ENCODE peak calls at places on chromosome 16, in five cellular contexts. Q is progenitor cell of endocrine pancreas, F is brain microvascular endothelial cell, P is right atrium auricular region, B is fibroblast of pulmonary artery. J is an unnamed sample.

GRCh38 chr16:87320510-87321227 is 3.5 kb upstream of the C16orf95 start:
- DNase-seq in Q (no peak), F (no peak), P (no peak), B (no peak), J (no peak)

GRCh38 chr16:80117731-80118130 is 423.1 kb upstream of the DYNLRB2 start:
- DNase-seq in Q (no peak), F (no peak), P (no peak), B (no peak), J (no peak)

GRCh38 chr16:27547134-27547533 is 2.6 kb downstream of the GTF3C1 start:
- DNase-seq in Q (no peak), F (peak), P (no peak), B (peak), J (no peak)

GRCh38 chr16:12341966-12342365 is 365.4 kb downstream of the SNX29 start:
- DNase-seq in Q (no peak), F (no peak), P (no peak), B (no peak), J (no peak)

GRCh38 chr16:58317608-58318152 is 22.9 kb upstream of the PRSS54 start:
- DNase-seq in Q (no peak), F (no peak), P (no peak), B (no peak), J (no peak)

GRCh38 chr16:68732068-68732680 is 4.9 kb upstream of the CDH1 start:
- DNase-seq in Q (no peak), F (no peak), P (no peak), B (no peak), J (no peak)

GRCh38 chr16:54287018-54287757 is 601 bp upstream of the IRX3 start:
- DNase-seq in Q (no peak), F (no peak), P (no peak), B (no peak), J (no peak)

GRCh38 chr16:81902025-81902424 is 109.2 kb downstream of the SDR42E1 start:
- DNase-seq in Q (no peak), F (peak), P (no peak), B (no peak), J (no peak)

GRCh38 chr16:22018559-22018958 is 10.6 kb downstream of the MOSMO start:
- DNase-seq in Q (no peak), F (no peak), P (no peak), B (no peak), J (no peak)

GRCh38 chr16:324451-325334 is 27.8 kb downstream of the AXIN1 start:
- DNase-seq in Q (no peak), F (no peak), P (no peak), B (no peak), J (no peak)

GRCh38 chr16:48687421-48688038 is 77.5 kb upstream of the N4BP1 start:
- DNase-seq in Q (peak), F (peak), P (peak), B (peak), J (no peak)

GRCh38 chr16:77353587-77354263 is 81.1 kb downstream of the ADAMTS18 start:
- DNase-seq in Q (no peak), F (no peak), P (no peak), B (no peak), J (no peak)

GRCh38 chr16:13858873-13859580 is 60.9 kb upstream of the ERCC4 start:
- DNase-seq in Q (no peak), F (no peak), P (no peak), B (no peak), J (no peak)

GRCh38 chr16:89801800-89802199 is 14.6 kb downstream of the FANCA start:
- DNase-seq in Q (no peak), F (peak), P (no peak), B (peak), J (no peak)

GRCh38 chr16:81521141-81521626 is 76.6 kb downstream of the CMIP start:
- DNase-seq in Q (no peak), F (no peak), P (no peak), B (no peak), J (no peak)

GRCh38 chr16:3467920-3468319 is 24.4 kb downstream of the NAA60 start:
- DNase-seq in Q (no peak), F (no peak), P (no peak), B (peak), J (no peak)

GRCh38 chr16:51287231-51287630 is 136.2 kb upstream of the SALL1 start:
- DNase-seq in Q (no peak), F (no peak), P (no peak), B (no peak), J (no peak)

GRCh38 chr16:85879975-85880831 is 18.8 kb upstream of the IRF8 start:
- DNase-seq in Q (no peak), F (no peak), P (no peak), B (no peak), J (no peak)

GRCh38 chr16:65731840-65732239 is 610.0 kb upstream of the CDH11 start:
- DNase-seq in Q (no peak), F (no peak), P (no peak), B (no peak), J (no peak)

GRCh38 chr16:1141716-1142115 is 11.2 kb upstream of the CACNA1H start:
- DNase-seq in Q (no peak), F (no peak), P (no peak), B (no peak), J (no peak)

GRCh38 chr16:637081-638018 is 1.2 kb upstream of the METTL26 start:
- DNase-seq in Q (peak), F (peak), P (peak), B (peak), J (peak)

GRCh38 chr16:50196736-50197135 is 43.6 kb downstream of the TENT4B start:
- DNase-seq in Q (no peak), F (no peak), P (no peak), B (no peak), J (no peak)

GRCh38 chr16:49471038-49471727 is 97.6 kb downstream of the C16orf78 start:
- DNase-seq in Q (peak), F (no peak), P (peak), B (no peak), J (no peak)

GRCh38 chr16:80526418-80527061 is 14.3 kb upstream of the DYNLRB2 start:
- DNase-seq in Q (peak), F (peak), P (no peak), B (peak), J (no peak)

GRCh38 chr16:16907089-16907488 is 528.1 kb downstream of the NPIPA7 start:
- DNase-seq in Q (no peak), F (no peak), P (no peak), B (no peak), J (no peak)

GRCh38 chr16:88368036-88368435 is 14.7 kb upstream of the ZNF469 start:
- DNase-seq in Q (no peak), F (no peak), P (no peak), B (no peak), J (no peak)

GRCh38 chr16:69105501-69106361 is at the start of gene HAS3:
- DNase-seq in Q (peak), F (peak), P (no peak), B (peak), J (peak)

GRCh38 chr16:81446318-81447275 is 2.0 kb downstream of the CMIP start:
- DNase-seq in Q (no peak), F (no peak), P (no peak), B (no peak), J (no peak)

GRCh38 chr16:74888227-74888862 is 96.6 kb downstream of the WDR59 start:
- DNase-seq in Q (no peak), F (no peak), P (no peak), B (no peak), J (no peak)

GRCh38 chr16:23491490-23492391 is 18.6 kb downstream of the GGA2 start:
- DNase-seq in Q (no peak), F (peak), P (no peak), B (peak), J (no peak)

GRCh38 chr16:9607512-9608230 is 516.2 kb downstream of the HAPSTR1 start:
- DNase-seq in Q (no peak), F (no peak), P (no peak), B (no peak), J (no peak)

GRCh38 chr16:83995756-83996155 is 27.7 kb downstream of the NECAB2 start:
- DNase-seq in Q (no peak), F (peak), P (no peak), B (no peak), J (no peak)

GRCh38 chr16:25011891-25012499 is 3.2 kb downstream of the ARHGAP17 start:
- DNase-seq in Q (no peak), F (no peak), P (no peak), B (no peak), J (no peak)

GRCh38 chr16:87951550-87952538 is 610 bp downstream of the BANP start:
- DNase-seq in Q (peak), F (no peak), P (no peak), B (no peak), J (no peak)

GRCh38 chr16:31713945-31714898 is 159.4 kb upstream of the ZNF267 start:
- DNase-seq in Q (no peak), F (no peak), P (no peak), B (no peak), J (no peak)
- TF ChIP-seq CTCF in Q (peak), F (peak), P (peak), B (peak), J (peak)

DNA sequence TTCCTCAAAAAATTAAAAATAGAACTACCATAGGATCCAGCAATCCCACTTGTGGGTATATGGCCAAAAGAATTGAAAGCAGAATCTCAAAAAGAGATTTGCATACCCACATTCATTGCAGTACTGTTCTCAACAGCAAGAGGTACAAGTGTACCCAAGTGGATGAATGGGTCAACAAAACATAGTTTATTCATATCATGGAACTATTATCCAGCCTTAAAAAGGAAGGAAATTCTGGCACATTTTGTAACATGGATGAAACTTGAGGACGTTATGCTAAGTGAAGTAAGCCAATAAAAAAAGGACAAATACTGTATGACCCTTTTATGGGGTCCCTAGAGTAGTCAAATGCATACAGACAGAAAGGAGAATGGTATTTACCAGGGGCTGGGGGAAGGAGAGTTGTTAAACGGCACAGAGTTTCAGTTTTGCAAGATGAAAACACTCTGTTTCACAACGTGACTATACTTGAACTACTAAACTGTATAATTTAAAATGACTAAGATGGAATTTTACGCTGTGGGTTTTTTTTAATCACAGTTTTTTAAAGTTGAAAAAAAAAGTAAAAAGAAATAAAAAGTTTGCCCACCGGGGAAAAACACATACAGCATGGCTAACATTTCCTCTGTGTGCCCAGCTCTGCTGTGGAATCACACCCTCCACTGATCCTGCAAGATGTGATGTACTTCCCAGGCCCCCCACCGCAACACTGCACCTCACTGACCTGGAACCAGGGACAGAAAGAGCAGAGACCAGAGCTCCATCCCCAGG is 6.1 kb downstream of the TVP23A start:
- DNase-seq in Q (no peak), F (no peak), P (no peak), B (no peak), J (no peak)
- TF ChIP-seq CTCF in Q (no peak), F (no peak), P (no peak), B (no peak), J (no peak)

GRCh38 chr16:70703041-70703834 is 17.4 kb upstream of the MTSS2 start:
- DNase-seq in Q (no peak), F (peak), P (peak), B (peak), J (no peak)
- TF ChIP-seq CTCF in Q (peak), F (peak), P (peak), B (peak), J (no peak)

GRCh38 chr16:4942481-4942880 is 5.5 kb upstream of the PPL start:
- DNase-seq in Q (no peak), F (no peak), P (no peak), B (no peak), J (no peak)

GRCh38 chr16:4937782-4938682 is 1.1 kb upstream of the PPL start:
- DNase-seq in Q (no peak), F (no peak), P (no peak), B (no peak), J (no peak)

GRCh38 chr16:4938683-4939030 is 1.7 kb upstream of the PPL start:
- DNase-seq in Q (no peak), F (no peak), P (no peak), B (peak), J (no peak)

GRCh38 chr16:4936991-4937781 is at the start of gene PPL:
- DNase-seq in Q (peak), F (no peak), P (no peak), B (no peak), J (peak)

GRCh38 chr16:4940719-4941118 is 3.8 kb upstream of the PPL start:
- DNase-seq in Q (no peak), F (no peak), P (no peak), B (no peak), J (no peak)
- TF ChIP-seq CTCF in Q (no peak), F (no peak), P (no peak), B (no peak), J (no peak)

J was measured in D721Med.